ENCODE peak calls at places on chromosomes 3 and 15, in eight cellular contexts. Y, P, W, J, V, Q, O and E are unnamed samples.

GRCh38 chr3:122350814-122351418 is 25.9 kb downstream of the CSTA start:
- DNase-seq in Y (no peak), P (no peak), W (no peak), J (peak; percentile 31), V (no peak), Q (peak; percentile 71), O (no peak), E (no peak)

GRCh38 chr15:34721802-34722795 is 32.7 kb downstream of the GJD2 start:
- DNase-seq in Y (peak; percentile 93), P (peak; percentile 52), W (peak; percentile 70), J (peak; percentile 88), V (no peak), Q (peak; percentile 62), O (peak; percentile 58), E (no peak)

GRCh38 chr15:50458301-50458700 is 34.1 kb downstream of the USP8 start:
- DNase-seq in Y (no peak), P (no peak), W (no peak), J (no peak), V (no peak), Q (peak; percentile 55), O (no peak), E (no peak)

GRCh38 chr3:156668073-156668763 is 6.2 kb upstream of the TIPARP start:
- DNase-seq in Y (no peak), P (no peak), W (no peak), J (no peak), V (no peak), Q (peak; percentile 38), O (no peak), E (no peak)

GRCh38 chr3:122562923-122563716 is 980 bp downstream of the PARP9 start:
- DNase-seq in Y (no peak), P (no peak), W (no peak), J (no peak), V (no peak), Q (no peak), O (no peak), E (no peak)

GRCh38 chr3:10822708-10823515 is 6.9 kb downstream of the SLC6A11 start:
- DNase-seq in Y (no peak), P (no peak), W (no peak), J (no peak), V (no peak), Q (no peak), O (no peak), E (no peak)

GRCh38 chr3:128537091-128537703 is 44.2 kb upstream of the GATA2 start:
- DNase-seq in Y (no peak), P (no peak), W (no peak), J (peak; percentile 25), V (no peak), Q (no peak), O (no peak), E (no peak)

GRCh38 chr15:78394981-78395619 is 42.9 kb upstream of the IREB2 start:
- DNase-seq in Y (peak; percentile 34), P (peak; percentile 53), W (no peak), J (peak; percentile 68), V (no peak), Q (no peak), O (no peak), E (no peak)

GRCh38 chr15:35886765-35887164 is 340.8 kb upstream of the DPH6 start:
- DNase-seq in Y (no peak), P (no peak), W (no peak), J (no peak), V (no peak), Q (peak; percentile 50), O (no peak), E (no peak)

GRCh38 chr15:64191971-64192830 is 29.4 kb upstream of the PPIB start:
- DNase-seq in Y (no peak), P (no peak), W (no peak), J (no peak), V (no peak), Q (no peak), O (no peak), E (no peak)

GRCh38 chr3:57557088-57557537 is 1.0 kb downstream of the PDE12 start:
- DNase-seq in Y (peak; percentile 2), P (peak; percentile 40), W (no peak), J (peak; percentile 80), V (no peak), Q (peak; percentile 49), O (peak; percentile 33), E (no peak)

GRCh38 chr15:80934761-80935221 is 54.8 kb downstream of the MESD start:
- DNase-seq in Y (peak; percentile 55), P (peak; percentile 47), W (peak; percentile 19), J (no peak), V (no peak), Q (peak; percentile 85), O (no peak), E (no peak)

GRCh38 chr3:16448691-16449090 is 64.8 kb downstream of the RFTN1 start:
- DNase-seq in Y (no peak), P (peak; percentile 47), W (peak; percentile 67), J (peak; percentile 95), V (no peak), Q (peak; percentile 99), O (peak; percentile 62), E (no peak)

GRCh38 chr3:187101184-187102072 is 37.9 kb downstream of the RPL39L start:
- DNase-seq in Y (peak; percentile 30), P (peak; percentile 57), W (peak; percentile 89), J (peak; percentile 92), V (peak; percentile 72), Q (peak; percentile 87), O (peak; percentile 45), E (no peak)

GRCh38 chr3:39181408-39182335 is 10.7 kb downstream of the XIRP1 start:
- DNase-seq in Y (no peak), P (no peak), W (no peak), J (peak; percentile 76), V (no peak), Q (no peak), O (no peak), E (no peak)

GRCh38 chr3:47365213-47366153 is 15.3 kb upstream of the PTPN23 start:
- DNase-seq in Y (no peak), P (no peak), W (peak; percentile 15), J (no peak), V (no peak), Q (peak; percentile 78), O (no peak), E (no peak)

GRCh38 chr3:65728138-65728537 is 310.6 kb downstream of the MAGI1 start:
- DNase-seq in Y (no peak), P (no peak), W (no peak), J (no peak), V (no peak), Q (no peak), O (no peak), E (no peak)

GRCh38 chr3:22713936-22714335 is 489.2 kb upstream of the UBE2E2 start:
- DNase-seq in Y (no peak), P (peak; percentile 48), W (no peak), J (no peak), V (no peak), Q (peak; percentile 94), O (no peak), E (no peak)

GRCh38 chr3:114389156-114389555 is 95.3 kb downstream of the TIGIT start:
- DNase-seq in Y (no peak), P (no peak), W (no peak), J (no peak), V (no peak), Q (no peak), O (no peak), E (no peak)

GRCh38 chr3:11558002-11558401 is 85.7 kb downstream of the VGLL4 start:
- DNase-seq in Y (no peak), P (no peak), W (no peak), J (no peak), V (no peak), Q (peak; percentile 92), O (no peak), E (no peak)

GRCh38 chr15:67998599-67999122 is 55.5 kb upstream of the PIAS1 start:
- DNase-seq in Y (no peak), P (no peak), W (no peak), J (peak; percentile 50), V (no peak), Q (peak; percentile 57), O (no peak), E (no peak)

GRCh38 chr3:22901684-22902083 is 301.4 kb upstream of the UBE2E2 start:
- DNase-seq in Y (no peak), P (no peak), W (no peak), J (no peak), V (no peak), Q (no peak), O (no peak), E (no peak)

GRCh38 chr3:157785071-157785826 is 282.0 kb upstream of the VEPH1 start:
- DNase-seq in Y (no peak), P (peak; percentile 54), W (no peak), J (no peak), V (no peak), Q (peak; percentile 97), O (no peak), E (no peak)

GRCh38 chr3:152199069-152199838 is 69.5 kb upstream of the MBNL1 start:
- DNase-seq in Y (no peak), P (no peak), W (no peak), J (no peak), V (no peak), Q (no peak), O (no peak), E (no peak)

GRCh38 chr3:122255757-122256439 is 69.2 kb upstream of the CSTA start:
- DNase-seq in Y (no peak), P (no peak), W (no peak), J (no peak), V (no peak), Q (no peak), O (no peak), E (no peak)

GRCh38 chr3:70120360-70120966 is 120.9 kb downstream of the SAMMSON start:
- DNase-seq in Y (peak; percentile 48), P (peak; percentile 78), W (peak; percentile 23), J (peak; percentile 87), V (peak; percentile 76), Q (peak; percentile 34), O (peak; percentile 95), E (no peak)
- TF ChIP-seq CTCF in Y (peak; percentile 70), P (peak; percentile 43), W (peak; percentile 33), J (no peak), V (peak; percentile 71), Q (peak; percentile 65), O (peak; percentile 59), E (peak; percentile 48)

GRCh38 chr3:63193647-63194046 is 84.5 kb upstream of the SYNPR start:
- DNase-seq in Y (peak; percentile 69), P (peak; percentile 55), W (no peak), J (no peak), V (no peak), Q (peak; percentile 27), O (no peak), E (no peak)
- TF ChIP-seq CTCF in Y (peak; percentile 32), P (peak; percentile 82), W (peak; percentile 55), J (no peak), V (peak; percentile 26), Q (peak; percentile 31), O (peak; percentile 34), E (peak; percentile 71)

DNA sequence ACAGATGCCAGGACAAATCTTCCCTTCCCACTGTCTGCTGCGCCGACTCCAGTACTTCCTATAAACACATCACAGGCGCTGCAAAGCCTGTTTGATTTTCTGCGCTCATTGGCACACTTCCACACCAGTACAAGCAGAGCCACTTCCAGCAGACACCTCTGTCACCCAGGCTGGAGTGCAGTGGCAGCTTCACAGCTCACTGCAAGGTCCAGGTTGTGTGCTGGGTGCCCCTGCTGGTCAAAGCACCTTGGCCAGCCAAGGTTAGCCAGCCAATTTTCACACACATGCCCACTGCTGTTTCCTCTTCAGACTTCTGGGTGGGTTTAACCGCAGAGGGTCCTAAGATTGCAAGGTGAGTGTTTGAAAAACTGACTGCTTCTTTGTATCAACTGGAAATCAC is 4.9 kb downstream of the CHDH start:
- DNase-seq in Y (no peak), P (no peak), W (no peak), J (peak; percentile 57), V (no peak), Q (no peak), O (peak; percentile 26), E (no peak)
- TF ChIP-seq CTCF in Y (no peak), P (no peak), W (no peak), J (no peak), V (no peak), Q (no peak), O (peak; percentile 2), E (no peak)

GRCh38 chr3:52374173-52374572 is 58.1 kb downstream of the DNAH1 start:
- DNase-seq in Y (no peak), P (no peak), W (no peak), J (no peak), V (no peak), Q (no peak), O (no peak), E (no peak)
- TF ChIP-seq CTCF in Y (no peak), P (no peak), W (no peak), J (no peak), V (no peak), Q (no peak), O (no peak), E (no peak)